ENCODE peak calls at places on chromosomes 3 and 15, in six cellular contexts. S is pancreas; A is CD4-positive, alpha-beta T cell; Q is BJ; Y is AG09319; W is glutamatergic neuron. I is an unnamed sample.

GRCh38 chr15:69298354-69298696 is 387 bp upstream of the PAQR5 start:
- DNase-seq in S (no peak), W (no peak), A (no peak), Y (no peak), Q (no peak), I (no peak)

GRCh38 chr15:28051920-28052633 is 47.0 kb downstream of the OCA2 start:
- DNase-seq in S (no peak), A (no peak), Y (no peak), W (no peak), Q (no peak), I (no peak)

GRCh38 chr3:182052360-182052759 is 340.6 kb downstream of the SOX2 start:
- DNase-seq in Q (no peak), Y (no peak), A (no peak), S (no peak), W (no peak), I (no peak)

GRCh38 chr3:38334656-38335055 is 11.9 kb upstream of the XYLB start:
- DNase-seq in A (no peak), W (no peak), S (no peak), Y (peak), Q (no peak), I (no peak)

GRCh38 chr15:85751731-85752421 is 42.8 kb downstream of the KLHL25 start:
- DNase-seq in W (no peak), S (peak), Q (no peak), Y (no peak), A (no peak), I (no peak)

GRCh38 chr3:184633185-184633584 is 71.6 kb downstream of the EPHB3 start:
- DNase-seq in W (no peak), Y (no peak), A (no peak), Q (no peak), S (no peak), I (no peak)

GRCh38 chr3:2452249-2452648 is 353.6 kb downstream of the CNTN4 start:
- DNase-seq in Y (no peak), Q (no peak), S (no peak), W (no peak), A (no peak), I (no peak)

GRCh38 chr15:69526696-69527095 is 74.1 kb downstream of the RPLP1 start:
- DNase-seq in Q (no peak), A (no peak), S (no peak), W (no peak), Y (no peak), I (no peak)

GRCh38 chr15:27459836-27460235 is 488.9 kb downstream of the GABRG3 start:
- DNase-seq in Y (no peak), S (no peak), A (no peak), W (no peak), Q (no peak), I (no peak)

GRCh38 chr3:135107043-135107442 is 312.0 kb downstream of the EPHB1 start:
- DNase-seq in S (no peak), W (no peak), Y (no peak), Q (no peak), A (no peak), I (no peak)

GRCh38 chr3:169494982-169495381 is 168.5 kb downstream of the MECOM start:
- DNase-seq in Y (no peak), S (no peak), Q (no peak), W (no peak), A (no peak), I (no peak)

GRCh38 chr3:120615863-120616599 is 19.9 kb downstream of the NDUFB4 start:
- DNase-seq in Q (peak), Y (peak), W (peak), A (no peak), S (no peak), I (no peak)

GRCh38 chr3:67601919-67602608 is 52.3 kb downstream of the SUCLG2 start:
- DNase-seq in S (no peak), W (no peak), Q (no peak), Y (no peak), A (no peak), I (no peak)
- TF ChIP-seq CTCF in S (no peak), W (no peak), Q (no peak), Y (no peak), A (no peak), I (no peak)

DNA sequence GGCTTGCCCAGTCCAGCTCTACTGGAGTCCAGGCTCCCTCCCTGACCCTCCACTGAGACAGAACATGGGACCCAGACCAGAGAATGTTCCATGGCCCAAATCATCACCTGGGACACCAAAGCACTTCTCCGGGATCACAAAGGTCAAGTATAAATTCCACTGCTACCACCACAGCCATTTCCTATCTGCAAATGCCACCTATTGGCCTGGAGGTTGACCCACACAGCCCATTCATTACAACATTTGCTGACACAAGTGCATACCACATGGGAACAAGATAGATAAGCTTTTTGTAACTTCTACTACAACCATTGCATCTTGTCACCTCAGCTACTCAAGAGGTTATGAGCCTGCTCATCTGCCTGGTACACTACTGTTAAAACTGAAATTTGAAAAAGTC is 126.8 kb upstream of the NECTIN3 start:
- DNase-seq in S (no peak), A (no peak), Y (no peak), W (no peak), Q (no peak), I (no peak)
- TF ChIP-seq CTCF in S (no peak), A (no peak), Y (no peak), W (no peak), Q (no peak), I (no peak)

GRCh38 chr3:72938471-72939265 is 50.8 kb downstream of the GXYLT2 start:
- DNase-seq in W (no peak), Y (peak), A (no peak), S (peak), Q (peak), I (no peak)
- TF ChIP-seq CTCF in W (peak), Y (peak), A (peak), S (peak), Q (peak), I (peak)

GRCh38 chr3:129315386-129315991 is 36.8 kb downstream of the HMCES start:
- DNase-seq in Y (no peak), S (peak), A (peak), W (peak), Q (no peak), I (peak)

GRCh38 chr3:129313983-129314756 is 35.5 kb downstream of the HMCES start:
- DNase-seq in Y (no peak), S (peak), Q (no peak), W (peak), A (no peak), I (no peak)

GRCh38 chr3:129316121-129317013 is 37.7 kb downstream of the HMCES start:
- DNase-seq in Y (no peak), A (peak), W (peak), Q (no peak), S (peak), I (peak)

GRCh38 chr3:129313415-129313982 is 34.8 kb downstream of the HMCES start:
- DNase-seq in S (peak), A (no peak), Y (no peak), Q (no peak), W (no peak), I (no peak)

DNA sequence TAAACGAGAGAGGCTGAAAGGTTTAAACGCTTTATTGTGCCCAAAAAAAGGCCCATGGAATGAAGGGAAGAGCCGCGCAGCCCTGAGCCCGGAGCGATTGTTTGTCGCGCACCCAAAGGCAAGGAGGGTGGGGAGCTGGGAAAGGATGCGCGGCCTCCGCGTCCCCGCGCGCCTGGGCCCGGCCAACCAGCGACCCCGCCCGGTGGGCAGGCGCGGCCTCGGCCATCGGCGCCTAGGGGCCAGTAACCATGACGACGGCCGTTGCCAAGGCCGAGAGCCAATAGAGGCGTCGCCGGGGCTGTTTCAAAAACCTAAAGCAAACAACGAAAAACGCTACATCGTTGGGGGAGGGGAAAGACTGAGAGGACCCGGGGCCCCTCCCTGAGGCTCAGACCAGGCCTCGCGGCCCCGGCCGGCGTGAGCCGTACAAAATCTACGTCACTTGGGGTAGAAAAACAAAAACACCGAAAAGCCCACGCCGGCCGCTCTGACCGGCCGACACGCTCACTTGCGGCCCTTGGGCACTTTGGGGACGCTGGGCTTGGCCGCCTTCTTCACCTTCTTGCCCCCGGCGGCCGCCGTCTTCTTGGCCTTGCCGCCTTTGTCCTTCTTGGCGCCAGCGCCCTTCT is 36.2 kb downstream of the HMCES start:
- DNase-seq in A (peak), W (peak), Q (peak), Y (peak), S (peak), I (peak)
- TF ChIP-seq CTCF in A (no peak), W (peak), Q (peak), Y (no peak), S (no peak), I (no peak)

DNA sequence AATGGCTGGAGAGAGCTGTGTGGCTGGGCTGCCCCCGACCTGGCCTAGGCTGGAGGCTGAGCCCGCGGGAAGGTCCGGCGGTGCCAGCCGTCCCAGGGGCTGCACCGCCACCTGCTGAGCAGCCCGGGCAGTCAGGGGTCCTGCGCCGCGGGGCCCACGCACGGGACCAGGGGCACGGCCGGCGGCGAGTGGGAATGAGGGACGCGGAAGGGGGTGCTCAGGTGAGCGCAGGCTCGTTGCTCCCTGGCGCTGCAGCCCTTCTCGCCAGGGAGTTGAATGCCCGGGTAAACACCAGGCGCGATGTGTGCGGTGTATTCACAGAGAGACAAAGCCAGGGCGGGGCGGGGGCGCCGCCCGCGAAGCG is 666 bp upstream of the SEMA3F start:
- DNase-seq in A (no peak), Q (no peak), W (no peak), Y (no peak), S (no peak), I (no peak)
- TF ChIP-seq CTCF in A (no peak), Q (peak), W (no peak), Y (peak), S (no peak), I (no peak)

GRCh38 chr15:95850837-95851236 is 479.7 kb upstream of the NR2F2 start:
- DNase-seq in W (no peak), Y (no peak), A (no peak), S (no peak), Q (no peak), I (no peak)
- TF ChIP-seq CTCF in W (no peak), Y (no peak), A (no peak), S (no peak), Q (no peak), I (no peak)

GRCh38 chr15:52529289-52529929 is 729 bp upstream of the MYO5A start:
- DNase-seq in W (no peak), S (no peak), A (peak), Y (no peak), Q (no peak), I (no peak)

GRCh38 chr15:52528465-52529288 is at the start of gene MYO5A:
- DNase-seq in Q (no peak), S (peak), W (peak), A (peak), Y (peak), I (peak)

GRCh38 chr15:52529940-52530339 is 1.3 kb upstream of the MYO5A start:
- DNase-seq in A (no peak), W (no peak), Y (no peak), Q (no peak), S (no peak), I (no peak)

GRCh38 chr15:52527898-52528464 is 699 bp downstream of the MYO5A start:
- DNase-seq in Y (no peak), A (peak), Q (no peak), S (no peak), W (no peak), I (no peak)

DNA sequence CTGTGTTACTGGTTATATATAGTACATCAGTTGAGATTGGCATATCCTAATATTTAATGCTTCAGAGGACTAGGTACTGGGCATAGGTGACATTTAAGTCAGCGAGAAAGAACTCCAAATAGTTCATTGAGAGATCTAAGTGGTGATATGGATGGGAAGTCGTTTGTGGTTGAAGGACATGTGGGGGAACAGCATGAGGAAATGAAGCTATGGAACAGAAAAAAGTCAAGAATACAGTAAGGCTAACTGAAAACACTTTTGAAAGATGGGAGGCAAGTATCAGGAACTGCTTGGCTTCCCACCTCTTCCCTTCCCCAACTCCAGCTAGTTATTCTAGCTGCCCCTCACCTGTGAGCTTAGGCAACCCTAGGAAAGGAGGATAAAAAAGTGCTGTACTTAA is 3.7 kb upstream of the MYO5A start:
- DNase-seq in Y (no peak), S (no peak), A (no peak), W (no peak), Q (no peak), I (no peak)
- TF ChIP-seq CTCF in Y (no peak), S (no peak), A (no peak), W (no peak), Q (no peak), I (no peak)

I was measured in nephron progenitor cell.